ENCODE peak calls at places on chromosome 10, in ten cellular contexts. N is stomach, H is Peyer's patch, E is sigmoid colon, K is GM12892, Z is A549, I is H54, Q is HCT116, P is ovary, D is tibial nerve. G is an unnamed sample.

GRCh38 chr10:96814264-96814663 is 17.8 kb upstream of the LCOR start:
- DNase-seq in K (no peak), H (no peak), P (no peak), Q (peak; percentile 23), N (no peak), D (no peak), Z (no peak), E (no peak), I (no peak), G (no peak)

GRCh38 chr10:34814228-34815173 is 595 bp downstream of the PARD3 start:
- DNase-seq in I (peak; percentile 28), N (peak; percentile 46), E (peak; percentile 77), P (peak; percentile 77), Z (peak; percentile 59), K (peak; percentile 28), Q (no peak), D (no peak), H (no peak), G (peak; percentile 61)

GRCh38 chr10:80356563-80356999 is at the start of the genes DYDC1 and DYDC2:
- DNase-seq in I (no peak), Q (no peak), N (peak; percentile 55), Z (no peak), D (no peak), P (peak; percentile 60), K (no peak), H (no peak), E (peak; percentile 65), G (peak; percentile 27)

GRCh38 chr10:34666008-34666700 is 148.9 kb downstream of the PARD3 start:
- DNase-seq in Q (peak; percentile 77), H (no peak), D (peak; percentile 56), Z (peak; percentile 73), I (no peak), P (peak; percentile 47), K (no peak), N (peak; percentile 40), E (peak; percentile 83), G (peak; percentile 36)

GRCh38 chr10:101597036-101597435 is 8.9 kb downstream of the DPCD start:
- DNase-seq in E (no peak), N (no peak), P (no peak), Z (no peak), H (no peak), I (no peak), D (no peak), Q (no peak), K (no peak), G (no peak)

GRCh38 chr10:66398653-66399052 is 527.2 kb upstream of the LRRTM3 start:
- DNase-seq in H (no peak), P (no peak), K (no peak), Z (no peak), D (no peak), I (no peak), Q (no peak), N (no peak), E (no peak), G (no peak)

GRCh38 chr10:49072166-49072885 is 43.0 kb downstream of the VSTM4 start:
- DNase-seq in H (no peak), K (no peak), P (no peak), Q (no peak), I (no peak), D (no peak), E (no peak), Z (no peak), N (no peak), G (no peak)

GRCh38 chr10:114404171-114405010 is at the start of gene AFAP1L2:
- DNase-seq in Z (peak; percentile 65), K (no peak), N (peak; percentile 57), P (peak; percentile 78), I (no peak), H (no peak), E (peak; percentile 69), Q (no peak), D (no peak), G (no peak)

GRCh38 chr10:70051878-70052277 is 768 bp upstream of the MACROH2A2 start:
- DNase-seq in Z (no peak), H (no peak), K (no peak), D (no peak), Q (no peak), E (no peak), P (no peak), N (no peak), I (no peak), G (no peak)

DNA sequence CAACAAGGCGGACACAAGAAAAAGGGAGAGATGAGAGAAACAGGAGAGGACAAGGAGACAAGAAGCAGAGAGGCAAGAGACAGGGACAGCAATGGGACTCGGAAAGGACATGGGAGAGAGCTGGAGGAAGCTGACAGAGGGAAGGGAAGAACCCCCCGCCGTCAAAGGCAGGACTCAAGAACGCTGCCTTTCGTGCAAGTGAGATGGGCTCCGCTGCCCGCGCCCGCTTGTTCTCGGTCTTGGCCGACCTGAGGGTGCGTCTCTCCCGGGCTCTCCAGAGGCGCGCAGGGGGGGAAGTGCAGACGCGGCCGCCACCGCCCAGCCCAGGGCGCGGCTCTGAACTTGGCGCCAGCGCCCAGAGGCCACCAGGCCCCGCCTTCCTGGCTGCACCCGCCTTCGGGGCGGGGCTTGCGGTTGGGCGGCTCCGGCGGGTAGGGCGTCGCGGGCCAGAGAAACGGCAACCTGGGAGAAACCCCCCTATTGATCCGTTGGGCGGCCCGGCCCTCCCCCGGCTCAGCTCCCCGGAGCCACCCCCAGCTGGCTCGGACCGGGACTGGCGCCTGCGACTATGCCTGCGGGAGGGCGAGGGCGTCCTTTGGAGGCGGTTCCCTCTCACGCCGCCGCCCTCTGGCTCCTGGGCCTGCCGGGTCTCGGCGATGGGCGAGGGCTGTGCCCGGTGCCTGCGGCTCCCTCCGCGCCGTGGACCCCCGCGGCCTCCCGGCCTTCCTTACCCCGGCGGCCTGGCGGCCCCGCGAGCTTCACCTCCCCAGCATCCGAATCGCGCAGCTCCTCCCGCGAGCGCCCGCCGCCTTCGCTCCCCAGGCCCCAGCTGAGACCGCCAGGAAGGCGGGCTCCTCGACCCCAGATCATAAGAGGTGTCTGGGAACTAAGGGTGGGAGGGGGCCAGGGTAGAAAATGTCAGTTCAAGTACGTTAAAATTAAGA is 2.2 kb upstream of the ANTXRL start:
- DNase-seq in H (peak; percentile 84), P (peak; percentile 83), I (peak; percentile 82), E (peak; percentile 91), Q (peak; percentile 26), N (peak; percentile 90), Z (peak; percentile 85), D (peak; percentile 72), K (peak; percentile 80), G (peak; percentile 85)
- TF ChIP-seq POLR2A in H (peak; percentile 18), P (no peak), I (peak; percentile 63), E (no peak), Q (peak; percentile 27), N (no peak), Z (peak; percentile 64), D (no peak), K (no peak), G (peak; percentile 47)

DNA sequence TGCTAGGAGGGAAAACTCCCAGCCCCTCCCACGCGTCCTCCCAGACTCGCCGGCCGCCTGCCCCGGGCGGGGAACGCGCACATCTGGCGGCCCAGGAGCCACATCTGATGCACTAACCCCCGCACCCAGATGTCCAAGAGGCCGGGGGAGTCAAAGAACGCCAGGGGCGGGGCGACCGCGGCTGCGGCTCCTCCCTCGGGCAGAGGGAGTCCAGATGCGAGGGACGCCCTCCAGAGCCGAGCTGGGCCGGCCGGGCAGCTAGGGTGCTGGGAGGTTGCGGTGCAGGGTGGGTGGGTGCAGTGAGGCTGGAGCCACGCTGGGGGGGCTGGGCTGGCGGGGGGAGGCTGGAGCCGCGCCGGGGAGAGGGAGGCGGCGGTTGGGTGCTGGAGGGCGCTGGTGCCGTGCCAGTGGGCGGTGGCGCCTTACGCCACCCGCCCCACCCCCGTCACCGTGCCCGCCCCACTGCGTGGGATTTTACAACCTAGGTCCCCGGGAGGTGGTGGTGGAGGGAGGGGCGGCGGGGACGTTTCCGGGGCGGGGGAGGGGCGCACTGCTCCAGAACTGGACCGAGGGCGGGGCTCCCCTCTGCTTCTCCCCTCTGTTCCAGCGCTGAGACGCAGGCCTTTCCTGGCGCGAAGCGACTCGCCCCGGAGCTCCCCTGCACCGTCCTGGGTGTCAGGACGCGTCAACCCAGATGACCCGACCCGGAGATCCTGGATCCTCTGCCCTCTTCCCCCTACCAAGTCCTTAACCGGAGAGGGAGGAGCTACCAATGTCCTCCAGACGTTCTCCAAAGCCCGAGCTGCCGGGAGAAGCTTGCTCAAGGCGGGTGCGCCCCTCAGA is 109.1 kb downstream of the REEP3 start:
- DNase-seq in N (peak; percentile 91), E (peak; percentile 97), P (peak; percentile 95), Q (peak; percentile 63), H (peak; percentile 80), D (peak; percentile 81), Z (peak; percentile 84), K (peak; percentile 68), I (peak; percentile 87), G (peak; percentile 96)
- TF ChIP-seq POLR2A in N (no peak), E (peak; percentile 48), P (peak; percentile 58), Q (peak; percentile 28), H (peak; percentile 83), D (peak; percentile 41), Z (peak; percentile 43), K (peak; percentile 55), I (peak; percentile 46), G (no peak)

GRCh38 chr10:104309980-104310978 is 28.0 kb downstream of the ITPRIP start:
- DNase-seq in E (peak; percentile 67), Z (no peak), N (peak; percentile 66), K (no peak), H (no peak), P (peak; percentile 78), D (peak; percentile 73), Q (no peak), I (peak; percentile 66), G (peak; percentile 79)
- TF ChIP-seq POLR2A in E (no peak), Z (no peak), N (no peak), K (no peak), H (no peak), P (no peak), D (no peak), Q (no peak), I (no peak), G (peak; percentile 13)

GRCh38 chr10:17233534-17233933 is 5.5 kb downstream of the VIM start:
- DNase-seq in N (no peak), K (no peak), Z (no peak), I (no peak), Q (no peak), E (peak; percentile 70), H (no peak), D (no peak), P (peak; percentile 40), G (no peak)
- TF ChIP-seq POLR2A in N (no peak), K (no peak), Z (no peak), I (no peak), Q (no peak), E (no peak), H (no peak), D (no peak), P (no peak), G (no peak)